ENCODE peak calls at places on chromosomes 16 and 17, in five cellular contexts. One of them, this sample, is unnamed. For H3K36me3, the result is how much of the 10 kb centered on the place peaks cover.

GRCh38 chr17:77182773-77183172 is 42.0 kb downstream of the SEC14L1 start:
- DNase-seq in adrenal gland: no peak
- DNase-seq in CD4-positive, CD25-positive, alpha-beta regulatory T cell: no peak
- DNase-seq in suprapubic skin: no peak
- DNase-seq in K562: no peak
- DNase-seq in this sample: no peak

GRCh38 chr16:86293897-86294296 is 216.4 kb upstream of the FOXF1 start:
- DNase-seq in adrenal gland: no peak
- DNase-seq in suprapubic skin: no peak
- DNase-seq in CD4-positive, CD25-positive, alpha-beta regulatory T cell: no peak
- DNase-seq in K562: no peak
- DNase-seq in this sample: no peak

GRCh38 chr16:70747703-70748631 is 53.0 kb downstream of the VAC14 start:
- DNase-seq in K562: peak
- DNase-seq in adrenal gland: no peak
- DNase-seq in suprapubic skin: no peak
- DNase-seq in CD4-positive, CD25-positive, alpha-beta regulatory T cell: no peak
- DNase-seq in this sample: no peak

GRCh38 chr16:48352648-48353347 is 32.4 kb downstream of the SIAH1 start:
- DNase-seq in K562: no peak
- DNase-seq in CD4-positive, CD25-positive, alpha-beta regulatory T cell: no peak
- DNase-seq in adrenal gland: no peak
- DNase-seq in suprapubic skin: no peak
- DNase-seq in this sample: no peak

GRCh38 chr17:40664582-40665333 is at the start of gene KRT222:
- DNase-seq in CD4-positive, CD25-positive, alpha-beta regulatory T cell: no peak
- DNase-seq in K562: no peak
- DNase-seq in suprapubic skin: no peak
- DNase-seq in adrenal gland: no peak
- DNase-seq in this sample: peak

GRCh38 chr17:29079887-29080286 is 36.9 kb downstream of the PIPOX start:
- DNase-seq in adrenal gland: no peak
- DNase-seq in CD4-positive, CD25-positive, alpha-beta regulatory T cell: no peak
- DNase-seq in K562: no peak
- DNase-seq in suprapubic skin: no peak
- DNase-seq in this sample: no peak

GRCh38 chr16:87447323-87447722 is 45.5 kb downstream of the ZCCHC14 start:
- DNase-seq in suprapubic skin: no peak
- DNase-seq in CD4-positive, CD25-positive, alpha-beta regulatory T cell: no peak
- DNase-seq in K562: no peak
- DNase-seq in adrenal gland: no peak
- DNase-seq in this sample: no peak

GRCh38 chr17:65359016-65359415 is 202.4 kb downstream of the AXIN2 start:
- DNase-seq in adrenal gland: no peak
- DNase-seq in K562: no peak
- DNase-seq in suprapubic skin: no peak
- DNase-seq in CD4-positive, CD25-positive, alpha-beta regulatory T cell: no peak
- DNase-seq in this sample: no peak

GRCh38 chr16:57528499-57529323 is 7.7 kb downstream of the CCDC102A start:
- DNase-seq in K562: peak
- DNase-seq in suprapubic skin: peak
- DNase-seq in adrenal gland: no peak
- DNase-seq in CD4-positive, CD25-positive, alpha-beta regulatory T cell: no peak
- DNase-seq in this sample: peak

GRCh38 chr17:29615492-29616299 is 7.0 kb downstream of the CORO6 start:
- DNase-seq in K562: peak
- DNase-seq in suprapubic skin: peak
- DNase-seq in CD4-positive, CD25-positive, alpha-beta regulatory T cell: peak
- DNase-seq in adrenal gland: peak
- DNase-seq in this sample: peak

GRCh38 chr16:81608515-81609209 is 164.1 kb downstream of the CMIP start:
- DNase-seq in CD4-positive, CD25-positive, alpha-beta regulatory T cell: no peak
- DNase-seq in suprapubic skin: peak
- DNase-seq in K562: no peak
- DNase-seq in adrenal gland: no peak
- DNase-seq in this sample: no peak

GRCh38 chr16:84898447-84898846 is 78.7 kb downstream of the CRISPLD2 start:
- DNase-seq in suprapubic skin: no peak
- DNase-seq in CD4-positive, CD25-positive, alpha-beta regulatory T cell: no peak
- DNase-seq in adrenal gland: no peak
- DNase-seq in K562: no peak
- DNase-seq in this sample: no peak

GRCh38 chr17:73261952-73262675 is 434 bp upstream of the CPSF4L start:
- DNase-seq in K562: no peak
- DNase-seq in suprapubic skin: no peak
- DNase-seq in adrenal gland: no peak
- DNase-seq in CD4-positive, CD25-positive, alpha-beta regulatory T cell: no peak
- DNase-seq in this sample: peak

GRCh38 chr17:77645441-77646430 is 312.8 kb upstream of the TNRC6C start:
- DNase-seq in adrenal gland: no peak
- DNase-seq in suprapubic skin: no peak
- DNase-seq in CD4-positive, CD25-positive, alpha-beta regulatory T cell: no peak
- DNase-seq in K562: no peak
- DNase-seq in this sample: no peak

GRCh38 chr17:2063306-2064146 is 8.6 kb downstream of the HIC1 start:
- DNase-seq in adrenal gland: no peak
- DNase-seq in CD4-positive, CD25-positive, alpha-beta regulatory T cell: no peak
- DNase-seq in K562: no peak
- DNase-seq in suprapubic skin: peak
- DNase-seq in this sample: no peak

GRCh38 chr17:10018461-10018891 is 113.4 kb upstream of the RCVRN start:
- DNase-seq in CD4-positive, CD25-positive, alpha-beta regulatory T cell: no peak
- DNase-seq in suprapubic skin: no peak
- DNase-seq in adrenal gland: no peak
- DNase-seq in K562: no peak
- DNase-seq in this sample: no peak

GRCh38 chr17:4633643-4634042 is 7.8 kb downstream of the ALOX15 start:
- DNase-seq in adrenal gland: no peak
- DNase-seq in suprapubic skin: no peak
- DNase-seq in K562: no peak
- DNase-seq in CD4-positive, CD25-positive, alpha-beta regulatory T cell: no peak
- DNase-seq in this sample: no peak

GRCh38 chr16:22692034-22692433 is 121.9 kb upstream of the HS3ST2 start:
- DNase-seq in CD4-positive, CD25-positive, alpha-beta regulatory T cell: no peak
- DNase-seq in suprapubic skin: no peak
- DNase-seq in K562: no peak
- DNase-seq in adrenal gland: no peak
- DNase-seq in this sample: no peak

GRCh38 chr17:65595071-65595655 is 33.7 kb upstream of the AXIN2 start:
- DNase-seq in K562: peak
- DNase-seq in suprapubic skin: no peak
- DNase-seq in adrenal gland: no peak
- DNase-seq in CD4-positive, CD25-positive, alpha-beta regulatory T cell: no peak
- DNase-seq in this sample: no peak

GRCh38 chr17:60102632-60103047 is 23.9 kb upstream of the HEATR6 start:
- DNase-seq in suprapubic skin: no peak
- DNase-seq in K562: no peak
- DNase-seq in adrenal gland: no peak
- DNase-seq in CD4-positive, CD25-positive, alpha-beta regulatory T cell: no peak
- DNase-seq in this sample: peak

GRCh38 chr16:69286941-69287713 is 24.0 kb upstream of the VPS4A start:
- DNase-seq in CD4-positive, CD25-positive, alpha-beta regulatory T cell: peak
- DNase-seq in K562: peak
- DNase-seq in suprapubic skin: no peak
- DNase-seq in adrenal gland: peak
- DNase-seq in this sample: peak

GRCh38 chr17:27239046-27239445 is 54.9 kb upstream of the WSB1 start:
- DNase-seq in suprapubic skin: no peak
- DNase-seq in CD4-positive, CD25-positive, alpha-beta regulatory T cell: no peak
- DNase-seq in K562: no peak
- DNase-seq in adrenal gland: no peak
- DNase-seq in this sample: no peak

GRCh38 chr16:86553356-86553755 is 1.7 kb downstream of the MTHFSD start:
- DNase-seq in adrenal gland: no peak
- DNase-seq in K562: no peak
- DNase-seq in suprapubic skin: no peak
- DNase-seq in CD4-positive, CD25-positive, alpha-beta regulatory T cell: no peak
- DNase-seq in this sample: no peak

DNA sequence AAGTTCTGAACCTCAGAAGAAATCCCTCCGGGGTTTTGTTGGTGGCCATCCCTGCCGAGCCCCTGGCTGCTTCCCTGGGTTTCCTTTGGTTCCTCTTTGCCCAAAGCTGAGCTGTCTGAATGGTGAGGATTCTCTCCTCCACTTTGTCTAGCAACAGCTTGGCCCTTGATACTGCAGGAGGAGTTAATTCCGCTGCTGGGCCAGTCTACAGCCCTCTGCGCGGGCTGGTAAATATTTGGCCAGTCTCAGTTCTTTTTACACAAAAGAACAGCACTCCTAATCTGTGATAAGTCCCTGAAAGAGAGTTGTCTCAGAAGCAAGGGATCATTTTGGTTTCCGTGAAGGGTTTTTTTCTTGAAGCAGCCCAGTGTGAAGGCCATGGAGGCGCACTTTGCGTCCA is 171.0 kb downstream of the RAB11FIP4 start:
- DNase-seq in K562: no peak
- DNase-seq in adrenal gland: no peak
- DNase-seq in CD4-positive, CD25-positive, alpha-beta regulatory T cell: no peak
- DNase-seq in suprapubic skin: no peak
- DNase-seq in this sample: no peak
- H3K4me3 ChIP-seq in K562: no peak
- H3K4me3 ChIP-seq in adrenal gland: no peak
- H3K4me3 ChIP-seq in CD4-positive, CD25-positive, alpha-beta regulatory T cell: no peak
- H3K4me3 ChIP-seq in suprapubic skin: no peak
- H3K4me3 ChIP-seq in this sample: no peak

DNA sequence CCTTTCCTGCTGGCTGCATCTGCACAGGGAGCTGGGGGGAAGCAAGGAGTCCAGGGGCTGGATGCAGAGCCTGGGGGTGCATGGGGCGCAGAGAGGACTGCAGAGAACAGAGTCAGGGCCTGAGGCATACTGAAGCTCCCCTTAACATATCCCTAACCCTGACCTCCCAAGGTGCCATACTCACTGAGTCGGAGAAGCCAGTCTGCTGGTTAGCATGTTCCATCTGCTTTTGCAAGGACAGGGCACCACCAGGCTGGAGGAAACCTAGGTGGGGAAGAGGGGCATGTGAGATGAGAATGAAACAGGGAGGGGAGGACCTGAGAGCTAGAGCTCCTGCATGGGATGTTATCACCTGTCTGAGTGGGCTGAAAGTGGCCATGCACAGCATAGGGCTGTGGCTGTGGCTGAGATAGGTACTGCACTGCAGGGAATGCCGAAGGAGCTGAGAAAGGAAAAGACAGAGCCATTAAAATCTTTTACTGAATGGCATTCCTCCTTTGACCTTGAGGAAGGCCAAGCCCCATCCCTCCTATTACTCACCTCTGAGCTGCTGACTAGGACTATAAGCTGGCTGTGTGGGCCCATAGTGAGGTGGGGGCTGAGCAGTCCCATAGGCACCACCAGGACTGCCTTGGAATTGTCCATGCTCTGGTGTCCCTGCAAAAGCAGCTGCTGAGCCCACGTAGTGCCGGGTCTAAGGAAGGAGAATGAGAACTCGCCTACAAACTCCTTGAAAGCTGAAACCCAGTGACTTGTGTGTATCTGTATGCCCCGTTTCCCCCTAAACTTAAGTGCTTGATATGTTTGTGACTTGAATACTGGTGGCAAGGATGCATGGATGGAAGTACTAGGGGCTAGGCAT is 1.9 kb downstream of the GPS2 start:
- DNase-seq in adrenal gland: no peak
- DNase-seq in suprapubic skin: no peak
- DNase-seq in K562: peak
- DNase-seq in CD4-positive, CD25-positive, alpha-beta regulatory T cell: no peak
- DNase-seq in this sample: no peak
- H3K36me3 ChIP-seq in adrenal gland: under half
- H3K36me3 ChIP-seq in suprapubic skin: half or more
- H3K36me3 ChIP-seq in K562: half or more
- H3K36me3 ChIP-seq in CD4-positive, CD25-positive, alpha-beta regulatory T cell: half or more
- H3K36me3 ChIP-seq in this sample: under half

GRCh38 chr16:1433263-1433560 is 2.3 kb downstream of the PERCC1 start:
- DNase-seq in CD4-positive, CD25-positive, alpha-beta regulatory T cell: no peak
- DNase-seq in suprapubic skin: no peak
- DNase-seq in K562: no peak
- DNase-seq in adrenal gland: no peak
- DNase-seq in this sample: no peak

GRCh38 chr16:1430759-1431496 is at the start of gene PERCC1:
- DNase-seq in CD4-positive, CD25-positive, alpha-beta regulatory T cell: no peak
- DNase-seq in K562: no peak
- DNase-seq in suprapubic skin: no peak
- DNase-seq in adrenal gland: no peak
- DNase-seq in this sample: peak

GRCh38 chr16:1430214-1430758 is 592 bp upstream of the PERCC1 start:
- DNase-seq in suprapubic skin: no peak
- DNase-seq in K562: no peak
- DNase-seq in CD4-positive, CD25-positive, alpha-beta regulatory T cell: no peak
- DNase-seq in adrenal gland: no peak
- DNase-seq in this sample: no peak

GRCh38 chr16:1432388-1433262 is 1.7 kb downstream of the PERCC1 start:
- DNase-seq in K562: no peak
- DNase-seq in adrenal gland: no peak
- DNase-seq in CD4-positive, CD25-positive, alpha-beta regulatory T cell: no peak
- DNase-seq in suprapubic skin: no peak
- DNase-seq in this sample: no peak

DNA sequence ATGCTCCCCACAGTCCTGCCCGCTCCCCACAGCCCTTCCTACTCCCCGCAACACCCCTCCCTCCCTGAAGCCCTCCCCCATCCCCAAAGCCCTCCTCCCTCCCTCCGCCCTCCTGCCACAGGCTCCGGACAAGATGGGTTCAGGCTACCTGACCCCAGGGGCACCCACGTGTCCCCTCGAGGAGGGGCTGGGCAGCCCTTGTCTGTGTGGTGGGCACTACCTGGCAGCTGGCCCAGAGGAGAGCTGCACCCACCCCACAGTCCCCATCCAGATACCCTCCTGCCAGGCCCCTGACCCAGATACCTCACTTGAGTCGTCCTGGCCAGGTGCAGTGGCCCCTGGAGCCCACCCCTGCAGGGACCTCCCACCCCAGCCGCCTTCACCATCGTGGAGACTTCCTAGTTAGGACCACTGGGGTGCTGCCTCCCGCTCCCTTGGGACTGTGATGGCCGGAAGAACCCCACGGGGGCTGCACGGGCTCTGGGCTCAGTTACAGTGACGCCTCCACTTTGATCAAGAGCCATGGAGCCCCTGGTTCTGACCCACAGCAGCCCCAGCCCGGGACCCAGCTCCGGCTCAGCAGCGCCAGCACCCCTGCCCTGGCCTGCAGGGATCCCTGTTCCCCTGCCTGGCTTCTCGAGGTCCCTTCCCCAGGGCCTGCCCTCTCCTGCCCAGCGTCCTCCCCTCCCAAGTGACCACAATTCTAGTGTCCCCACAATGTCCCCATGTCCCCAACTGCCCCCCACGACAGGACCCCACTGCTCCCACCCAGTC is 806 bp downstream of the PERCC1 start:
- DNase-seq in K562: no peak
- DNase-seq in suprapubic skin: no peak
- DNase-seq in CD4-positive, CD25-positive, alpha-beta regulatory T cell: no peak
- DNase-seq in adrenal gland: no peak
- DNase-seq in this sample: no peak
- H3K4me3 ChIP-seq in K562: no peak
- H3K4me3 ChIP-seq in suprapubic skin: no peak
- H3K4me3 ChIP-seq in CD4-positive, CD25-positive, alpha-beta regulatory T cell: no peak
- H3K4me3 ChIP-seq in adrenal gland: no peak
- H3K4me3 ChIP-seq in this sample: no peak

DNA sequence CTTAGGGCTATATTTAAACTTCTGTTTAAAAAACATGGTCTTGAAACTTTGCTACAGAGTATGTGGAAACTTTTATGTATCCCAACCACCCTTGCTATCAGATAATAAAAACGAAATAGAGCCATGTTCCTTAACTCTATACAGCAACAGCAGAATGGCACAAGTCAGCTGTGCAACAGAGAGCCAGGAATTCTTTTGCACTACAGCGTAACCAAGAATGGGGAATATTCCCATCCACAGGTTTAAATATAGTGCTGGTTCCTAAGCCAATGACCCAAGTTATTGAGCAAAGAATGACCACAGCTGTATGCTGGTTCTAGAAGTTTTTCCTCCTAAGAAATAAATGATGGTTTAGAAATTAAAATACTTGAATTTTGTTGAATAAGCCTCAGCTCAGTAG is 33.1 kb downstream of the SETD6 start:
- DNase-seq in suprapubic skin: no peak
- DNase-seq in K562: no peak
- DNase-seq in CD4-positive, CD25-positive, alpha-beta regulatory T cell: no peak
- DNase-seq in adrenal gland: no peak
- DNase-seq in this sample: no peak
- H3K36me3 ChIP-seq in suprapubic skin: half or more
- H3K36me3 ChIP-seq in K562: half or more
- H3K36me3 ChIP-seq in CD4-positive, CD25-positive, alpha-beta regulatory T cell: half or more
- H3K36me3 ChIP-seq in adrenal gland: under half
- H3K36me3 ChIP-seq in this sample: under half

This sample was measured in small intestine.